ENCODE peak calls at places on chromosomes 3 and 15, in six cellular contexts. L, S, I, C, P and V are unnamed samples.

GRCh38 chr3:142850395-142851023 is 38.4 kb downstream of the PCOLCE2 start:
- DNase-seq in L (peak; percentile 97), S (peak; percentile 93), I (no peak), C (peak; percentile 90), P (peak; percentile 91), V (peak; percentile 96)

GRCh38 chr3:46851364-46852328 is 11.6 kb downstream of the MYL3 start:
- DNase-seq in L (no peak), S (no peak), I (no peak), C (no peak), P (no peak), V (no peak)

GRCh38 chr3:160569874-160570273 is 4.5 kb upstream of the KPNA4 start:
- DNase-seq in L (no peak), S (no peak), I (no peak), C (no peak), P (no peak), V (no peak)

GRCh38 chr15:61668444-61668843 is 391.8 kb downstream of the VPS13C start:
- DNase-seq in L (no peak), S (no peak), I (no peak), C (no peak), P (no peak), V (no peak)

GRCh38 chr3:14876942-14877341 is 58.2 kb downstream of the FGD5 start:
- DNase-seq in L (peak; percentile 7), S (peak; percentile 42), I (peak; percentile 29), C (no peak), P (peak; percentile 78), V (peak; percentile 57)

GRCh38 chr3:137998643-137999042 is 11.3 kb upstream of the CLDN18 start:
- DNase-seq in L (no peak), S (no peak), I (no peak), C (no peak), P (no peak), V (no peak)

GRCh38 chr3:52290596-52291507 is 3.2 kb downstream of the GLYCTK start:
- DNase-seq in L (no peak), S (no peak), I (no peak), C (no peak), P (no peak), V (no peak)

GRCh38 chr15:55909036-55909811 is 84.2 kb downstream of the NEDD4 start:
- DNase-seq in L (peak; percentile 69), S (peak; percentile 90), I (no peak), C (no peak), P (peak; percentile 22), V (peak; percentile 86)

GRCh38 chr15:91291673-91292072 is 191.6 kb downstream of the SV2B start:
- DNase-seq in L (peak; percentile 12), S (peak; percentile 13), I (no peak), C (no peak), P (peak; percentile 24), V (no peak)

GRCh38 chr15:78906310-78906608 is 33.6 kb downstream of the MORF4L1 start:
- DNase-seq in L (peak; percentile 82), S (peak; percentile 92), I (no peak), C (peak; percentile 76), P (peak; percentile 78), V (peak; percentile 93)
- H3K4me3 ChIP-seq in L (no peak overlapping the region), S (no peak overlapping the region), I (no peak overlapping the region), C (no peak overlapping the region), P (no peak overlapping the region), V (no peak overlapping the region)

DNA sequence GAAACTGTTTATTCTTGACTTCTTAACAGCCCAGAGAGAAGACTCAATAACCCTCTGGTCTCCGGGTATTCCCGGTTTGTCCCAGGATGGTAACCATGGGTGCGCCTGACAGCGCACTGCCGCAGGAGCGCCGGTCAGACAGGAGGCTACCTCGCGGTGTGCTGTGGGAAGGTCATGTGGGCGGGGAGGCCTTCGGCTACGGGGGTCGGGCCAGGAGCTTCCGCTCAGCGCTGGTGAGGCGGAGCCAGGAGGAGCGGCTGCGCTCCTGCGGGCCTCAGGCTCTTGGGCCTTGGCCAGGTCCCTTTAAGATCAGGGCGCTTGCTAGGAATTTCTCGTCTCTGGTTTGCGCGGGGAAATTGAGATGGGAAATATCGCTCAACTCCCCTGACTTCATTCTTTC is 182.3 kb upstream of the NDN start:
- DNase-seq in L (no peak), S (no peak), I (no peak), C (no peak), P (no peak), V (peak; percentile 2)
- H3K4me3 ChIP-seq in L (no peak overlapping the region), S (no peak overlapping the region), I (no peak overlapping the region), C (peak overlapping the region; percentile 25), P (peak overlapping the region; percentile 26), V (no peak overlapping the region)

GRCh38 chr15:93932164-93932776 is 299.1 kb upstream of the MCTP2 start:
- DNase-seq in L (no peak), S (no peak), I (no peak), C (no peak), P (no peak), V (no peak)
- H3K4me3 ChIP-seq in L (no peak overlapping the region), S (no peak overlapping the region), I (no peak overlapping the region), C (no peak overlapping the region), P (no peak overlapping the region), V (no peak overlapping the region)

GRCh38 chr3:8621141-8621540 is 23.5 kb downstream of the SSUH2 start:
- DNase-seq in L (no peak), S (no peak), I (no peak), C (no peak), P (no peak), V (no peak)

GRCh38 chr3:8624612-8625011 is 20.0 kb downstream of the SSUH2 start:
- DNase-seq in L (no peak), S (no peak), I (no peak), C (no peak), P (no peak), V (no peak)

GRCh38 chr3:8623741-8624140 is 20.9 kb downstream of the SSUH2 start:
- DNase-seq in L (no peak), S (no peak), I (no peak), C (no peak), P (no peak), V (no peak)

GRCh38 chr3:8621872-8622271 is 22.7 kb downstream of the SSUH2 start:
- DNase-seq in L (peak; percentile 94), S (peak; percentile 96), I (no peak), C (no peak), P (peak; percentile 94), V (peak; percentile 95)

GRCh38 chr3:8622873-8623725 is 21.5 kb downstream of the SSUH2 start:
- DNase-seq in L (peak; percentile 83), S (peak; percentile 70), I (peak; percentile 35), C (no peak), P (peak; percentile 69), V (peak; percentile 85)
- H3K4me3 ChIP-seq in L (peak overlapping the region; percentile 8), S (no peak overlapping the region), I (no peak overlapping the region), C (peak overlapping the region; percentile 24), P (no peak overlapping the region), V (no peak overlapping the region)

DNA sequence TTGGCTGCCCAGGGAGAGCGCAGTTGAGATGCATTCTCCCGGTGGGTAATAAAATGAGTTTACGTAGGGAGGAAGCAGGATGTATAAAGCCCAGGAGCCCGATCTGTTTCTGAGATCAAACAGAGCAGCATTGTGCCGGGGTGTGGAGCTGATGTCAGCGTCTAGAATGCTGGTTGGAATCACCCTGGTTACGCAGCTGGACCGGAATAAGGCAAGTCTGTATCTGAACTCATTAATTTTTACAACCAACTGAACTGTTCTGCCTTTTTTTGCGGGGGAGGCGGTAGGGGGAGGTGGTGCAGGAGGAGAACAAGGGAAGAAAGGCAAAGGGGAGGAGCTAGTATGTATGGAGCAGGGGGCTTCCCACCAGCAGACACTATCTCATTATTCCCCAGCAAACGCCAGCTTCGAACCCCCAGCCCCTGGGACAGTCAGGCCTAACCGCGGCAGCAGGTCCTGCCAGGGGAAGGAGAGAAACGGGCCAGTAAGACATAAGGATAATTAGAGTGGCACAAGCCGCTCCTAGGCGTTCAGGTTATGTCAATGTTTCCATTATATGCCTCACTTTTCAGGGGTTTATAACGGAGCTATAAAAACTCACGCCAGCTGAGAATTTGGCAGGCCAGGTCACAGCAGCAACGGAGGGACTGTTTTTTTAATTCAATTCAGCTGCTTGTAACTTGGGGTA is 175.3 kb upstream of the HES1 start:
- DNase-seq in L (no peak), S (no peak), I (no peak), C (no peak), P (no peak), V (peak; percentile 42)
- H3K4me3 ChIP-seq in L (no peak overlapping the region), S (no peak overlapping the region), I (no peak overlapping the region), C (no peak overlapping the region), P (no peak overlapping the region), V (no peak overlapping the region)

DNA sequence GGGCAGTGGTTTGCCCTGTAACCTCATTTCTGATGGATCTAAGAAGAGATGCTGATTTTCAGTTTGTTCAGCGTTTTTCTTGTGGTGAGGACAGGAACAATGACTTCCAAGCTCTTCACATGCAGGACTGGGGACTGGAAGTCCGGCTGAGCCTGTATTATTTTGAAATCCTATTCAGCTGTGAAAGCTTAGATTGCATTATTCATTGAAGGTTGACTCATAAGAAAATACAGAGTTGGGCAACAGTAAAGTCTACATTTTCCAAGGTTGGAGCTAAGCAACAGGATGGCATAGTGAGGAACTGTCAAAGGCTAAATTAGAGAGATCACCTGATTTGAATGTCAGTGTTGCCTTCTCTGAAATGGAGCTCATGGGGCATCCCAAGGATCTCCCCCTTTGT is 231.0 kb upstream of the FEZF2 start:
- DNase-seq in L (peak; percentile 88), S (peak; percentile 87), I (no peak), C (peak; percentile 86), P (peak; percentile 93), V (peak; percentile 93)
- H3K4me3 ChIP-seq in L (no peak overlapping the region), S (peak overlapping the region; percentile 46), I (no peak overlapping the region), C (no peak overlapping the region), P (no peak overlapping the region), V (peak overlapping the region; percentile 69)

GRCh38 chr15:71088155-71088554 is 27.1 kb upstream of the THSD4 start:
- DNase-seq in L (no peak), S (no peak), I (no peak), C (no peak), P (no peak), V (no peak)

GRCh38 chr15:71091601-71092000 is 23.7 kb upstream of the THSD4 start:
- DNase-seq in L (no peak), S (no peak), I (no peak), C (no peak), P (no peak), V (no peak)

GRCh38 chr15:71092056-71092600 is 23.1 kb upstream of the THSD4 start:
- DNase-seq in L (no peak), S (no peak), I (no peak), C (no peak), P (no peak), V (no peak)

GRCh38 chr15:71088683-71089082 is 26.6 kb upstream of the THSD4 start:
- DNase-seq in L (no peak), S (no peak), I (no peak), C (no peak), P (no peak), V (no peak)

DNA sequence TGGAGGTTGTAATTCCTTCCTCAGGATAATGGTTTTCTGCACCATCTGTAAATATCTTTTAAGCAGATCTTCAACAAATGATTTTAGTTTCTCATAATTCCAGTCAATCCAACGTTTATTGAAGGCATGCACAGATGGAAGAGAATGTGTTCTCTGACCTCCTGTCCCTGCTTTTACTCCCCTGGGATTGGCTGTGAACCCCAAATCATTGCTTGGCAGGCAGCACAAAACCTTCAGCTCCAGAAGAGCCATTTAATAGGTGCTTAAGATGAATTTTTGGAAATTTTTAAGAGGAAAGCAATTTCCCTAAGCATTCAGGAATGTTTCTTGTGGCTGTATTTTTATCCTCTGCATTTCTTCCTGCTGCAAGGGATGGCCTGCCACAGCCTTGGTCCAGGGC is 25.5 kb upstream of the THSD4 start:
- DNase-seq in L (no peak), S (peak; percentile 62), I (no peak), C (no peak), P (no peak), V (no peak)
- H3K4me3 ChIP-seq in L (no peak overlapping the region), S (no peak overlapping the region), I (no peak overlapping the region), C (no peak overlapping the region), P (no peak overlapping the region), V (no peak overlapping the region)